ENCODE peak calls at places on chromosomes 13 and 19, in eight cellular contexts. U is upper lobe of left lung, L is Peyer's patch, I is adrenal gland, J is breast epithelium, Q is tibial nerve, E is NB4, D is suprapubic skin. F is an unnamed sample.

GRCh38 chr13:51125495-51126226 is 14.6 kb upstream of the C13orf42 start:
- DNase-seq in U (no peak), L (no peak), I (peak; percentile 57), J (no peak), Q (peak; percentile 17), E (peak; percentile 77), D (no peak), F (no peak)

GRCh38 chr19:58020985-58021384 is 12.8 kb upstream of the ZSCAN1 start:
- DNase-seq in U (no peak), L (no peak), I (no peak), J (peak; percentile 22), Q (no peak), E (no peak), D (no peak), F (no peak)

GRCh38 chr13:43981091-43981490 is 101.4 kb downstream of the LACC1 start:
- DNase-seq in U (no peak), L (no peak), I (no peak), J (no peak), Q (no peak), E (no peak), D (no peak), F (no peak)

GRCh38 chr19:9945319-9945966 is 9.1 kb upstream of the OLFM2 start:
- DNase-seq in U (peak; percentile 69), L (peak; percentile 55), I (peak; percentile 88), J (peak; percentile 67), Q (peak; percentile 91), E (peak; percentile 71), D (peak; percentile 93), F (no peak)

GRCh38 chr19:53158119-53158656 is 665 bp downstream of the ZNF347 start:
- DNase-seq in U (peak; percentile 85), L (peak; percentile 53), I (peak; percentile 61), J (peak; percentile 52), Q (no peak), E (peak; percentile 51), D (peak; percentile 64), F (no peak)

GRCh38 chr13:97259787-97260641 is 37.9 kb downstream of the MBNL2 start:
- DNase-seq in U (no peak), L (no peak), I (peak; percentile 65), J (no peak), Q (no peak), E (peak; percentile 21), D (no peak), F (no peak)

GRCh38 chr13:110809871-110810486 is 96.5 kb downstream of the ING1 start:
- DNase-seq in U (no peak), L (no peak), I (no peak), J (no peak), Q (no peak), E (no peak), D (no peak), F (no peak)

GRCh38 chr19:55519461-55520311 is 17.2 kb downstream of the SBK2 start:
- DNase-seq in U (no peak), L (no peak), I (no peak), J (no peak), Q (no peak), E (no peak), D (no peak), F (no peak)

GRCh38 chr19:47994209-47994802 is at the start of gene ELSPBP1:
- DNase-seq in U (no peak), L (no peak), I (no peak), J (no peak), Q (no peak), E (no peak), D (no peak), F (no peak)

GRCh38 chr19:2573916-2574315 is 98.0 kb downstream of the GADD45B start:
- DNase-seq in U (no peak), L (no peak), I (no peak), J (peak; percentile 48), Q (no peak), E (no peak), D (peak; percentile 62), F (no peak)

GRCh38 chr19:33468361-33469170 is 53.0 kb downstream of the PEPD start:
- DNase-seq in U (peak; percentile 61), L (peak; percentile 47), I (no peak), J (peak; percentile 35), Q (no peak), E (no peak), D (no peak), F (no peak)

GRCh38 chr13:32121316-32121715 is 89.7 kb downstream of the FRY start:
- DNase-seq in U (no peak), L (no peak), I (no peak), J (no peak), Q (no peak), E (no peak), D (no peak), F (no peak)

GRCh38 chr19:1153891-1154730 is 20.0 kb downstream of the SBNO2 start:
- DNase-seq in U (peak; percentile 86), L (no peak), I (no peak), J (no peak), Q (no peak), E (no peak), D (no peak), F (no peak)

GRCh38 chr13:110920038-110920437 is 5.2 kb upstream of the ANKRD10 start:
- DNase-seq in U (peak; percentile 46), L (no peak), I (peak; percentile 74), J (no peak), Q (no peak), E (no peak), D (no peak), F (no peak)

GRCh38 chr19:14890616-14891379 is 4.9 kb upstream of the OR7A17 start:
- DNase-seq in U (no peak), L (no peak), I (peak; percentile 76), J (no peak), Q (peak; percentile 14), E (no peak), D (no peak), F (no peak)

DNA sequence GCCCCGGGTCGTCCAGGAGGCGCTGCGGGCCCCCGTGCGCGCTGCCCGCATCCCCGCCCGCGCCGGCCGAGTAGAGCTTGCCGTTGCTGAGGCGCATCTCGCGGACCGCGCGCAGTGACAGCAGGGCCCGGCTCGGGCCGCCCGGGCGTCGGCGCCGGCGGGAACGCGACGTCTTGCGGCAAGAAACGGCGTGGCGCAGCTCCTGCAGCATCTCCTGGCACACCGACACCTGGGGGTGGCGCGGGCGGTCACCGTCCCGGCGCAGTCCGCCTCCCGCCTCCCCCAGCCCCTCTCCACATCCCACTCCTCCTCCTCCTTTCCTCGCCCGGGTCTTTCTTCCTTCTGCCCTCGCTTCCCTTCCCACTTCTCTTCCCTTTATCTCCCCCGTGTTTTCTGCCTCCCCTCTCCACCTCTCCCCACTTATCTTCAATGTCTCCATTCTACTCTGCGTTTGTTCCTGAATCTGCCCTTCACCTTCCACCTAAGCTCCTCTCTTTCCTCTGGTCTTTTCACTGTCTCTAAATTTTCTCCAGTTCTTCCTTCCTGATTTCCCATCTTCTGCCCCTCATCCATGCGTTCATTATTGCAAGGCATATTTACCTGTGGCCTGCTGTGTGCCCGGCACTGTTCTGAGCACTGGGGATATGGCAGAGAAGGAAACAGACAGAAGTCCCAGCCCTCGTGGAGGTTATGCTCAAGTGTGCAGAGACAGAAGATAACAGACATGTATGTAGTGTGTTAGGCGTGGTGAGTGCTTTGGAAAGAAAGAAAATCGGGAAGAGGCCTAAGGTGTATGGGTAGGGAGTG is 5.2 kb upstream of the ATP1A3 start:
- DNase-seq in U (peak; percentile 80), L (no peak), I (no peak), J (no peak), Q (no peak), E (no peak), D (no peak), F (no peak)
- H3K4me3 ChIP-seq in U (no peak overlapping the region), L (no peak overlapping the region), I (no peak overlapping the region), J (no peak overlapping the region), Q (no peak overlapping the region), E (no peak overlapping the region), D (no peak overlapping the region), F (no peak overlapping the region)

DNA sequence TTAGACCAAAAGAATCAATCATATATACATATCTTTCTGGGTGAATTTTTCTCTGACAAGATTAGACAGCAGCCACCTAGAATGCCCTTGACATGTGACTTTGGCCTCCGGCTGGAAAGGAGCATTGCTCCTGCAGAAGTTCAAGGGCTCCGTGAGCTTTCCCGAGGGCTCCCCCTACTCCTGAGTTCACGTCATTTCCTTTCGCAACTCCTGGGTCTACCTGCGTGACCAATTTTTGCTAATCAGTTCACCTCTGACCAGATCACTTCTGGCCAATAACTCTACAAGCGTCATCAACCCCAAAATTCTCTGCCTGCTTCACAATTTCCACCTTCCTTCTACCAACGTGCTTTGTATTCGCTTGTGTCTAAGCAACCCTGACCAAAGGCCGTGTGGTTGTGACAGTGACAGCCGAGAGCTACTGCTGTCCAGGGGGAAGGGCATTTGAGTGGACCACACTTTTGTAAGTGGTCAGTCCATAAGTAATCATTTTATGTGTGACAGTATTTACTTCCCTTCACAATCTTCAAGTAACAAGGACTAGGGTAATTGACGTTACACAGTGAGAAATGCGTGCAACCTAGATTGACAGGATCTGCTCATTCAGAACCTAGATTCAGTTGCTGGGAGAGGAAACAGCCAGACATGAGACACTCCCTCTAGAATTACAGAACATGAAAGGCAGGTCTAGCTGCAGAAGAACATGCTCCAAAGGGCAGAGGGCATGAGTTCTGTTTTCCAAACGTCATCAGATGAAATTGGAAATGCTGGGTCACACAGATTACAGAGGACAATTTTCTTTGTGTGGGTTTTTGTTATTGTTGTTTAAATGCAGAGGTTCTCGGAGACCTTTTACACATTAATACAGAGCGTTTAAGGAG is 145.9 kb upstream of the SPACA7 start:
- DNase-seq in U (no peak), L (no peak), I (no peak), J (no peak), Q (no peak), E (no peak), D (no peak), F (no peak)
- TF ChIP-seq POLR2A in U (no peak), L (no peak), I (no peak), J (no peak), Q (no peak), E (no peak), D (no peak), F (no peak)

DNA sequence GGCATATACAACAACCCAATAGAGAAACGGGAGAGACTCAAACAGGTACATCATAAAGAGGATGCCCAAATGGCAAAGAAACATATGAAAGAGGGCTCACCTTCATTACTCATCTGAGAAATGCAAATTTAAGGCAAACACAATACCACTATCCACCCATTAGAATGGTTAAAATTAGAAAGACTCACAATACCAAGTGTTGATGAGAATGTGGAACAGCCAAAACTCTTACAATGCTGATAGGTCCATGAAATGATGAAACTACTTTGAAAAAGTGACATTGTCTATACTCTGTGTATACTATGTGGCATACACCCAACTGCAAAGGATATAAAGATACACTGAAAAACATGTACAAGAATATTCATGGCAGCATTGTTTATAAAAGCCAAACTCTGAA is 96.2 kb upstream of the TSHZ3 start:
- DNase-seq in U (no peak), L (no peak), I (no peak), J (no peak), Q (no peak), E (no peak), D (no peak), F (no peak)
- H3K4me3 ChIP-seq in U (no peak overlapping the region), L (no peak overlapping the region), I (no peak overlapping the region), J (no peak overlapping the region), Q (no peak overlapping the region), E (no peak overlapping the region), D (no peak overlapping the region), F (no peak overlapping the region)

DNA sequence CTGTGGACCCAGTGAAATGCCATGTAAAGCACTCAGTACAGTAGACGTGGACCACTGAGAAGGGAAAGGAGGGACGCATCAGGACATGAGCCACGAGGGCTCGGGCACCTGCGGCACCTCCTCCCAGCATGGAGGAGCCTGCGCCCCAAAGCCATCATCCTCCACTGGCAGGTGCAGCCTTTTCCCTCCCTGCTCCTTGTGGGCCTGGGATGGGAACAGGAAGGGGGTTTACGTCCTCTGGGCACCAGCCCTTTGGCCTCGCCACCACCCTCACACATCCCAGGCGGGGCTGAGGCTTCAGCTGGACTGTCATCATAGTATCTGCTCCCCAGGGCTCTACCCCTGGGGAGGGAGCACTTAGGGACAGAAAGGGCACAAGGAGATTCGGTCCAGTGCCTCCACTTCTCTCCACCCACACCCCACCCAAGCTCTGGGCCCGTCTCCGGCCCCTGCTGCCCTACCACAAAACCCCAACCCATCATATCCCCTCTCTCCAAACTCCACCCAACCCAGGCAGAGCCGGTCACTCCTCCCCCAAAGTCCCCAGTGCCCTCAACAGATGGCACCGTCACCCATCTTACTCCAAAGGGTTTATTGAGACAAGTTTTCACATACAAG is 2.1 kb upstream of the PRKD2 start:
- DNase-seq in U (no peak), L (no peak), I (no peak), J (no peak), Q (no peak), E (peak; percentile 76), D (no peak), F (no peak)
- TF ChIP-seq POLR2A in U (no peak), L (no peak), I (no peak), J (no peak), Q (no peak), E (no peak), D (no peak), F (no peak)

F was measured in vagina.